ENCODE peak calls at places on chromosomes 16 and 17, in seven cellular contexts. H is BJ; K is ELR; J is KG1; L is activated CD4-positive, CD25-positive, alpha-beta regulatory T cell treated with anti-CD3 and anti-CD28 coated beads, Interleukin-2, amount 50 U/mL, for 16 hours; P is stimulated activated CD8-positive, alpha-beta memory T cell treated with anti-CD3 and anti-CD28 coated beads, Interleukin-15, amount 100 ng/mL, for 48 hours; S is NCI-H1092 treated with DMSO at 0.1 percent for 48 hours. F is an unnamed sample.

GRCh38 chr17:47066095-47066494 is 87.0 kb upstream of the RPRML start:
- DNase-seq in P (no peak), K (peak; percentile 10), H (no peak), S (no peak), J (no peak), L (no peak), F (no peak)

GRCh38 chr16:86625029-86625428 is 46.7 kb downstream of the FOXL1 start:
- DNase-seq in J (no peak), L (no peak), H (no peak), K (no peak), S (no peak), P (no peak), F (no peak)

GRCh38 chr17:332558-333322 is 19.9 kb downstream of the RPH3AL start:
- DNase-seq in K (no peak), S (no peak), P (no peak), H (peak; percentile 43), L (no peak), J (no peak), F (peak; percentile 43)

GRCh38 chr17:41678411-41678906 is 10.2 kb upstream of the EIF1 start:
- DNase-seq in J (no peak), K (peak; percentile 67), P (no peak), H (no peak), S (no peak), L (no peak), F (no peak)

GRCh38 chr17:7191571-7192270 is 12.6 kb upstream of the ASGR1 start:
- DNase-seq in K (peak; percentile 60), J (no peak), L (no peak), H (no peak), P (no peak), S (peak; percentile 7), F (no peak)

GRCh38 chr17:61833536-61834203 is 29.7 kb downstream of the BRIP1 start:
- DNase-seq in J (no peak), L (no peak), P (no peak), K (peak; percentile 97), S (no peak), H (peak; percentile 59), F (peak; percentile 50)

GRCh38 chr17:80043963-80044362 is 7.5 kb downstream of the CCDC40 start:
- DNase-seq in J (no peak), L (no peak), S (no peak), H (no peak), K (no peak), P (no peak), F (no peak)

GRCh38 chr17:27558842-27559505 is 72.0 kb upstream of the LGALS9 start:
- DNase-seq in K (no peak), H (no peak), J (no peak), L (no peak), P (no peak), S (no peak), F (no peak)

GRCh38 chr17:14813649-14814048 is 451.5 kb downstream of the PMP22 start:
- DNase-seq in J (no peak), H (no peak), S (no peak), P (no peak), K (no peak), L (no peak), F (no peak)

GRCh38 chr17:39673335-39674081 is 5.3 kb downstream of the PNMT start:
- DNase-seq in J (no peak), L (no peak), S (no peak), P (no peak), H (no peak), K (no peak), F (no peak)

GRCh38 chr17:31736855-31737625 is 122.0 kb downstream of the COPRS start:
- DNase-seq in L (no peak), S (no peak), H (no peak), J (no peak), K (no peak), P (no peak), F (no peak)

GRCh38 chr17:61495161-61495857 is 43.1 kb downstream of the TBX4 start:
- DNase-seq in H (no peak), P (no peak), J (no peak), L (no peak), S (no peak), K (peak; percentile 85), F (no peak)

GRCh38 chr17:77392376-77393273 is 251.9 kb downstream of the SEC14L1 start:
- DNase-seq in K (no peak), P (no peak), S (no peak), J (no peak), H (no peak), L (no peak), F (no peak)